ENCODE peak calls at places on chromosomes 11 and 22, in five cellular contexts. E is spleen, P is hippocampal formation, Y is NCI-H1092 treated with DMSO at 0.1 percent for 48 hours, T is endothelial cell of umbilical vein. C is an unnamed sample.

GRCh38 chr22:20985720-20986119 is 3.6 kb downstream of the LZTR1 start:
- DNase-seq in E (no peak), P (no peak), Y (no peak), T (no peak), C (no peak)

GRCh38 chr11:72173291-72173690 is 18.6 kb upstream of the FOLR1 start:
- DNase-seq in E (no peak), P (no peak), Y (no peak), T (no peak), C (no peak)

GRCh38 chr11:26187639-26188038 is 144.3 kb upstream of the ANO3 start:
- DNase-seq in E (no peak), P (no peak), Y (no peak), T (peak), C (no peak)

GRCh38 chr22:31160328-31160978 is 471 bp downstream of the RNF185 start:
- DNase-seq in E (peak), P (no peak), Y (no peak), T (peak), C (no peak)

GRCh38 chr22:42992092-42992491 is 22.9 kb downstream of the PACSIN2 start:
- DNase-seq in E (no peak), P (no peak), Y (no peak), T (no peak), C (no peak)

GRCh38 chr11:93489841-93490240 is 53.4 kb downstream of the SMCO4 start:
- DNase-seq in E (no peak), P (no peak), Y (no peak), T (no peak), C (no peak)

GRCh38 chr11:56700242-56700918 is 1.5 kb downstream of the OR9G1 start:
- DNase-seq in E (no peak), P (no peak), Y (no peak), T (no peak), C (no peak)

GRCh38 chr11:6320411-6321207 is at the start of gene CAVIN3:
- DNase-seq in E (peak), P (no peak), Y (no peak), T (peak), C (no peak)

GRCh38 chr22:26826431-26826935 is 169.1 kb downstream of the MIAT start:
- DNase-seq in E (no peak), P (no peak), Y (no peak), T (no peak), C (no peak)

GRCh38 chr11:59102259-59102765 is 4.7 kb upstream of the FAM111B start:
- DNase-seq in E (peak), P (no peak), Y (no peak), T (peak), C (peak)

GRCh38 chr22:30873086-30873650 is 95.4 kb downstream of the MORC2 start:
- DNase-seq in E (peak), P (no peak), Y (no peak), T (no peak), C (no peak)

GRCh38 chr22:42793848-42794405 is 63.1 kb downstream of the ARFGAP3 start:
- DNase-seq in E (peak), P (no peak), Y (no peak), T (no peak), C (no peak)

GRCh38 chr11:69131644-69132300 is 24.0 kb upstream of the SMIM38 start:
- DNase-seq in E (peak), P (no peak), Y (peak), T (peak), C (no peak)

GRCh38 chr22:17264321-17265052 is 45.3 kb upstream of the ADA2 start:
- DNase-seq in E (no peak), P (peak), Y (peak), T (no peak), C (no peak)

GRCh38 chr22:47734511-47734910 is 972.1 kb downstream of the TBC1D22A start:
- DNase-seq in E (no peak), P (no peak), Y (no peak), T (no peak), C (no peak)

GRCh38 chr11:5004429-5005274 is 10.0 kb downstream of the OR51L1 start:
- DNase-seq in E (no peak), P (peak), Y (peak), T (peak), C (no peak)

GRCh38 chr11:11025087-11025486 is 167.2 kb upstream of the ZBED5 start:
- DNase-seq in E (no peak), P (no peak), Y (no peak), T (peak), C (no peak)

GRCh38 chr11:102940714-102941588 is 14.6 kb downstream of the MMP13 start:
- DNase-seq in E (no peak), P (peak), Y (peak), T (peak), C (peak)

GRCh38 chr11:14449302-14449714 is 50.3 kb downstream of the COPB1 start:
- DNase-seq in E (no peak), P (no peak), Y (no peak), T (no peak), C (no peak)

GRCh38 chr22:50498322-50498861 is 9.1 kb downstream of the LMF2 start:
- DNase-seq in E (no peak), P (peak), Y (peak), T (peak), C (no peak)

GRCh38 chr11:62202910-62203309 is 5.6 kb upstream of the SCGB2A1 start:
- DNase-seq in E (no peak), P (no peak), Y (no peak), T (no peak), C (no peak)

GRCh38 chr22:30871391-30872281 is 96.9 kb downstream of the MORC2 start:
- DNase-seq in E (peak), P (no peak), Y (no peak), T (no peak), C (no peak)

GRCh38 chr11:62853279-62853965 is 14.0 kb upstream of the WDR74 start:
- DNase-seq in E (no peak), P (no peak), Y (no peak), T (no peak), C (no peak)

GRCh38 chr22:39290724-39291161 is 28.7 kb downstream of the RPL3 start:
- DNase-seq in E (no peak), P (no peak), Y (no peak), T (peak), C (no peak)

GRCh38 chr22:45885941-45886395 is 91.0 kb downstream of the WNT7B start:
- DNase-seq in E (peak), P (peak), Y (no peak), T (no peak), C (no peak)

GRCh38 chr11:36431429-36432092 is 78.5 kb downstream of the TRAF6 start:
- DNase-seq in E (no peak), P (peak), Y (no peak), T (peak), C (no peak)

GRCh38 chr22:49824936-49825335 is 2.7 kb downstream of the BRD1 start:
- DNase-seq in E (no peak), P (no peak), Y (no peak), T (no peak), C (no peak)

GRCh38 chr11:46952553-46952952 is 16.0 kb downstream of the CSTPP1 start:
- DNase-seq in E (no peak), P (no peak), Y (no peak), T (peak), C (no peak)

GRCh38 chr22:44891791-44892190 is 118.0 kb downstream of the PHF21B start:
- DNase-seq in E (peak), P (no peak), Y (no peak), T (no peak), C (no peak)

GRCh38 chr11:120794748-120795147 is 229.2 kb upstream of the TBCEL start:
- DNase-seq in E (no peak), P (no peak), Y (no peak), T (no peak), C (no peak)

GRCh38 chr22:41288245-41288946 is 2.4 kb upstream of the RANGAP1 start:
- DNase-seq in E (no peak), P (no peak), Y (no peak), T (peak), C (no peak)

GRCh38 chr11:12171921-12172320 is 61.5 kb downstream of the MICAL2 start:
- DNase-seq in E (no peak), P (no peak), Y (no peak), T (no peak), C (no peak)

GRCh38 chr11:60929774-60930173 is 5.5 kb downstream of the TMEM132A start:
- DNase-seq in E (no peak), P (no peak), Y (no peak), T (no peak), C (no peak)

GRCh38 chr22:37674951-37675929 is at the start of gene LGALS1:
- DNase-seq in E (peak), P (peak), Y (peak), T (peak), C (no peak)

C was measured in NCI-H1417 treated with DMSO at 0.1 percent for 48 hours.